ENCODE peak calls at places on chromosomes 3 and 15, in four cellular contexts. Z is hippocampal formation, K is Right ventricle myocardium superior, N is colonic mucosa. L is an unnamed sample.

GRCh38 chr3:10357592-10358308 is 36.8 kb upstream of the SEC13 start:
- DNase-seq in Z (no peak), K (peak; percentile 47), N (no peak), L (no peak)

GRCh38 chr3:72816843-72817485 is 31.3 kb downstream of the SHQ1 start:
- DNase-seq in Z (no peak), K (no peak), N (no peak), L (no peak)

GRCh38 chr3:127457094-127457475 is 133.4 kb downstream of the TPRA1 start:
- DNase-seq in Z (no peak), K (peak; percentile 51), N (no peak), L (no peak)

GRCh38 chr3:187296915-187297314 is 5.4 kb upstream of the MASP1 start:
- DNase-seq in Z (no peak), K (no peak), N (no peak), L (no peak)

GRCh38 chr3:23389089-23389488 is 186.0 kb downstream of the UBE2E2 start:
- DNase-seq in Z (no peak), K (no peak), N (peak; percentile 25), L (no peak)

GRCh38 chr15:48515497-48515896 is 130.0 kb downstream of the FBN1 start:
- DNase-seq in Z (no peak), K (no peak), N (no peak), L (no peak)

GRCh38 chr15:85897818-85898717 is 103.3 kb upstream of the KLHL25 start:
- DNase-seq in Z (no peak), K (no peak), N (no peak), L (no peak)

GRCh38 chr3:49027634-49028033 is 1.6 kb downstream of the IMPDH2 start:
- DNase-seq in Z (no peak), K (no peak), N (no peak), L (no peak)

GRCh38 chr15:38459480-38459879 is 5.6 kb downstream of the FAM98B start:
- DNase-seq in Z (no peak), K (no peak), N (no peak), L (no peak)

GRCh38 chr3:190032924-190033323 is 87.8 kb downstream of the P3H2 start:
- DNase-seq in Z (no peak), K (no peak), N (no peak), L (no peak)

GRCh38 chr3:59522550-59522949 is 472.7 kb upstream of the CFAP20DC start:
- DNase-seq in Z (no peak), K (no peak), N (no peak), L (no peak)

GRCh38 chr3:190073264-190073663 is 47.4 kb downstream of the P3H2 start:
- DNase-seq in Z (no peak), K (no peak), N (no peak), L (no peak)

GRCh38 chr3:73681610-73682009 is 56.9 kb upstream of the PDZRN3 start:
- DNase-seq in Z (no peak), K (no peak), N (no peak), L (no peak)